ENCODE peak calls at places on chromosomes 7 and 10, in six cellular contexts. U is GM12878, R is NB4, D is endothelial cell of umbilical vein, Z is K562, X is HepG2. K is an unnamed sample.

GRCh38 chr10:23280420-23281043 is 64.1 kb downstream of the C10orf67 start:
- DNase-seq in U (no peak), R (no peak), D (no peak), Z (no peak), X (no peak), K (no peak)

GRCh38 chr7:39683216-39683845 is 60.0 kb downstream of the RALA start:
- DNase-seq in U (no peak), R (no peak), D (peak; percentile 87), Z (no peak), X (no peak), K (peak; percentile 2)

GRCh38 chr10:125011926-125012705 is 70.2 kb downstream of the ZRANB1 start:
- DNase-seq in U (no peak), R (no peak), D (no peak), Z (no peak), X (no peak), K (no peak)

GRCh38 chr10:60387531-60387930 is 2.1 kb downstream of the ANK3 start:
- DNase-seq in U (no peak), R (no peak), D (no peak), Z (no peak), X (no peak), K (no peak)

GRCh38 chr7:138752568-138753518 is 45.0 kb upstream of the TMEM213 start:
- DNase-seq in U (peak; percentile 38), R (peak; percentile 22), D (no peak), Z (no peak), X (peak; percentile 92), K (peak; percentile 63)

GRCh38 chr10:78964952-78965633 is 103.7 kb upstream of the ZMIZ1 start:
- DNase-seq in U (no peak), R (peak; percentile 72), D (peak; percentile 66), Z (peak; percentile 56), X (peak; percentile 94), K (peak; percentile 86)

GRCh38 chr7:80588591-80588990 is 49.9 kb upstream of the CD36 start:
- DNase-seq in U (no peak), R (peak; percentile 13), D (no peak), Z (no peak), X (no peak), K (no peak)

GRCh38 chr7:34841326-34841725 is 183.3 kb downstream of the NPSR1 start:
- DNase-seq in U (no peak), R (no peak), D (no peak), Z (no peak), X (no peak), K (no peak)

GRCh38 chr7:15967551-15967950 is 281.1 kb upstream of the MEOX2 start:
- DNase-seq in U (no peak), R (no peak), D (no peak), Z (no peak), X (no peak), K (no peak)

GRCh38 chr7:115789901-115790300 is 240.7 kb downstream of the TFEC start:
- DNase-seq in U (no peak), R (no peak), D (no peak), Z (no peak), X (no peak), K (no peak)
- TF ChIP-seq MYC in U (no peak), R (no peak), D (no peak), Z (no peak), X (no peak), K (no peak)

DNA sequence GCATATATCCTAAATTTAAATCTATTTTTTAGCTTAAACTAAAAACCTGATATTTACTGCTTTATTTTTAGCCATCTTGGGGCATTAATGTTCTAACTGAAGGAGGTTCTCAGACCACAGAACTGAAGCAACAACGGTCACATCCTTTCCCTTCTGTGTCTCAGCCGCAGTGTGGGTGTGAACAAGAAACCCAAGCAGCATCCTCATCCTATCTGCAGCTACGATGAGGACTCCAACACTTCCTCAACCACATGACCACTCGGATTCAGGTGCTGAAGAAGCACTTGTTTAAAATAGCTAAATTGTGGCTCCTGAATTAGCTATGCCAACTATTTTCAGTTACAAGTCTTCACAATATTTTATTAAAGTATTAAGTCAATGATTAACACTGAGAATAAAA is 5.3 kb downstream of the ESYT2 start:
- DNase-seq in U (peak; percentile 61), R (peak; percentile 97), D (no peak), Z (peak; percentile 42), X (no peak), K (no peak)
- TF ChIP-seq POLR2A in U (peak; percentile 57), R (peak; percentile 55), D (no peak), Z (no peak), X (no peak), K (no peak)

GRCh38 chr7:2516194-2516555 is 3.4 kb upstream of the LFNG start:
- DNase-seq in U (no peak), R (no peak), D (no peak), Z (no peak), X (no peak), K (peak; percentile 56)
- TF ChIP-seq MAX in U (no peak), R (no peak), D (no peak), Z (no peak), X (no peak), K (peak; percentile 41)

GRCh38 chr7:12136545-12136944 is 74.5 kb upstream of the TMEM106B start:
- DNase-seq in U (no peak), R (no peak), D (no peak), Z (no peak), X (no peak), K (no peak)

GRCh38 chr7:12133865-12134264 is 77.2 kb upstream of the TMEM106B start:
- DNase-seq in U (no peak), R (no peak), D (no peak), Z (no peak), X (no peak), K (peak; percentile 32)

GRCh38 chr7:12139421-12139820 is 71.7 kb upstream of the TMEM106B start:
- DNase-seq in U (no peak), R (peak; percentile 12), D (no peak), Z (no peak), X (no peak), K (no peak)

GRCh38 chr7:12137283-12137682 is 73.8 kb upstream of the TMEM106B start:
- DNase-seq in U (no peak), R (no peak), D (no peak), Z (no peak), X (no peak), K (no peak)

DNA sequence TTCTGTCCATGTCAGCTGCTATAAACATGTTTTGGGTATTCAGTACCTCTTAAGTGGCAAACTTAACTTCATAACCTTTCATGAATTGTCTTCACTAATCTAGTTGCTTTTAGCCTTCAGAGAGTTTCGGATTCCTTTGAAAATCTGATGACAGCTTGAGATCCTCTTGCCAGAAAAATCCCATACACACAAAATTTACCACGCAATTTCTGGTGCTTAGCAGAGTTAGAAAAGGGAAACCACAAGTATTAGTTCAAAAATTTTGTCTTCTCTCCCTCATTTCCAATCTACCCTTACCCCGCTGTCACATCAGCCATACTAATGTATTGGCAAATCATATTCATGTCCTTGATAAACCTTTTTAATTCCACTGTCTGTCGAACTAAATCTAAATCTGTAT is 72.7 kb upstream of the TMEM106B start:
- DNase-seq in U (no peak), R (no peak), D (no peak), Z (no peak), X (no peak), K (no peak)
- TF ChIP-seq MYC in U (no peak), R (no peak), D (no peak), Z (no peak), X (no peak), K (no peak)

GRCh38 chr7:105000190-105000589 is 13.8 kb upstream of the KMT2E start:
- DNase-seq in U (no peak), R (no peak), D (no peak), Z (no peak), X (no peak), K (no peak)

GRCh38 chr7:105000927-105001336 is 13.1 kb upstream of the KMT2E start:
- DNase-seq in U (no peak), R (no peak), D (no peak), Z (no peak), X (no peak), K (no peak)

GRCh38 chr7:105003875-105004510 is 10.0 kb upstream of the KMT2E start:
- DNase-seq in U (no peak), R (no peak), D (no peak), Z (no peak), X (no peak), K (no peak)

GRCh38 chr7:105001652-105002184 is 12.3 kb upstream of the KMT2E start:
- DNase-seq in U (no peak), R (no peak), D (no peak), Z (no peak), X (no peak), K (no peak)

GRCh38 chr7:105003275-105003674 is 10.7 kb upstream of the KMT2E start:
- DNase-seq in U (no peak), R (peak; percentile 46), D (peak; percentile 66), Z (no peak), X (no peak), K (no peak)
- TF ChIP-seq POLR2A in U (no peak), R (no peak), D (no peak), Z (peak; percentile 9), X (no peak), K (no peak)

DNA sequence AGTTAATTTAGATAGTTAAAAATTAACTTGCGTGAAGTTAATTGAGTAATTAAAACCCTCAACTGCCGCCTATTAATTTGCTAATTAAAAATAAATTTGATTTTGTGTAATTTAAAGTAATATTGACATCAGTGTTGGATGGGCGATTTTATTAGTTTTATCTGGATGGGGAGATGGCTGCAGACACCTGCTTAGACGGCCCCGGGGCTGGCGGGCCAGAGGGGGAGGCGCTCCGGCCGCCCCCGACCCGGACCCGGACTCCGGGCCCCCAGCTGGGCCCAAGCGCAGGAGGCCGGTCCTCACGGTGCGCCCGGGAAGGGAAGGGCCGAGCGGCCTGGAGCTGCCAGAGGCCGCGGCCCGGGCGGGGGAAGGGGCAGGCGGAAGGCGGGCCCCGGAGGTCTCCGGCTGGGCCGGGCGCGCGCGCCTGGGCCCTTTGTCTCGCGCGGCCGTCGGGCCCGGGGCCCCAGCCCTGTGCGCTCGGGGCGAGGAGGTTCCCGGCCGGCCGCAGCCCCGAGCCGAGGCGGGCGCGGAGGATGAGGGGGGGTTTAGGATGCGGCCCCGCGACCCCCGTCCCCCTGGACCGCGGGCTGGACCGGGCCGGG is 3.2 kb upstream of the UNCX start:
- DNase-seq in U (no peak), R (peak; percentile 67), D (no peak), Z (no peak), X (no peak), K (no peak)
- TF ChIP-seq MAX in U (no peak), R (no peak), D (no peak), Z (no peak), X (no peak), K (no peak)

DNA sequence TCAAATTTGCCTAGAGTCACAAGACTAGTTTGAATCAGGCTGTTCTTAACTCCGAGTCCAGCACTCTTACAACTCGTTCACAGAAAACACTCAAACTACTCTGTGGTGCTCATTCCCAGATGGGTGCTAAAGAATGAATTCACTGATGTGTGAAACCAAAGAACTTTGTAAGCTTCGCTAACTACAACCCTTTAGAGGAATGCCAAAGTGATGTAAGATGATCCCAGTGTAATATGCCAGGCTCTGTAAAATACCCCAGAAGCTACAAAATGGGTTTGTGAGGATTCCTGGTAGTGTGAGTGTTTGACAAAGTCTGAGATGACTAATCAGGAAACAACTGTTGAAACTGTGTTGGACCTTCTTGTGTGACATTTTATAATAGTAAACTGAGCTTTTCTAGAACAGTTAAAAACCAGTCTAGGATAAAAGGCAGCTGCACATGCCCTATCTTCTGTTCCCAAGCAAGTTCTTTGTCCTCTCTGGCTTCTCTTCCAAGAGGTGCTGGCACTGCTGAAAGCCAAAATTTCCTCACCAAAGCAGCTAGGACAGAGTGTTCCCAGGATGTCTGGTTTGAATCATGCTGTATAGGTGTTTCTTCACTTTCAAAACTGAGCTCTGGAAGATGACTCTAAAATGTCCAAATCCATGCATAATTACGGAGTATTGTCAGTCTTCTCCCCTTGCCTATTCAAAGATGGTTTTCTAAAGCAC is 527.6 kb downstream of the SORCS1 start:
- DNase-seq in U (no peak), R (no peak), D (no peak), Z (no peak), X (no peak), K (no peak)
- TF ChIP-seq MYC in U (no peak), R (no peak), D (no peak), Z (no peak), X (no peak), K (no peak)